ENCODE peak calls at places on chromosomes 12 and 14, in five cellular contexts. H is stomach, C is A549, D is HFF-Myc, G is hepatocyte. A is an unnamed sample.

GRCh38 chr14:65745396-65746190 is 333.1 kb downstream of the FUT8 start:
- DNase-seq in D (no peak), C (no peak), G (no peak), H (no peak), A (no peak)

GRCh38 chr12:85575115-85576096 is 260.8 kb downstream of the RASSF9 start:
- DNase-seq in C (peak), G (peak), D (peak), H (peak), A (no peak)

GRCh38 chr14:95320076-95320895 is 578 bp upstream of the CLMN start:
- DNase-seq in D (no peak), C (no peak), H (no peak), G (no peak), A (no peak)

GRCh38 chr12:10498042-10498441 is 7.6 kb upstream of the EIF2S3B start:
- DNase-seq in G (no peak), H (no peak), C (no peak), D (no peak), A (no peak)

GRCh38 chr14:94354638-94355185 is 31.6 kb upstream of the SERPINA6 start:
- DNase-seq in H (peak), G (no peak), D (no peak), C (no peak), A (no peak)

GRCh38 chr14:49920935-49921334 is 28.1 kb downstream of the ARF6 start:
- DNase-seq in H (no peak), C (no peak), G (no peak), D (no peak), A (no peak)

GRCh38 chr12:48542300-48542928 is 17.0 kb downstream of the OR8S1 start:
- DNase-seq in H (peak), D (peak), C (peak), G (peak), A (no peak)

GRCh38 chr12:19893514-19893913 is 454.2 kb downstream of the AEBP2 start:
- DNase-seq in D (no peak), C (peak), H (no peak), G (peak), A (no peak)

GRCh38 chr14:97380539-97380941 is 583.4 kb downstream of the VRK1 start:
- DNase-seq in G (peak), C (no peak), D (no peak), H (no peak), A (peak)

GRCh38 chr14:34138175-34138574 is 187.3 kb upstream of the EGLN3 start:
- DNase-seq in C (no peak), H (no peak), G (no peak), D (no peak), A (no peak)

GRCh38 chr12:69247253-69248018 is 8.1 kb downstream of the CPSF6 start:
- DNase-seq in G (no peak), H (no peak), C (no peak), D (no peak), A (no peak)

GRCh38 chr14:92135269-92135668 is 13.5 kb downstream of the CPSF2 start:
- DNase-seq in D (no peak), H (no peak), G (peak), C (peak), A (no peak)

GRCh38 chr14:64841772-64842490 is 37.8 kb downstream of the SPTB start:
- DNase-seq in H (no peak), D (no peak), C (no peak), G (no peak), A (no peak)

GRCh38 chr12:78863482-78864427 is 819 bp upstream of the SYT1 start:
- DNase-seq in D (no peak), C (peak), G (peak), H (no peak), A (peak)

GRCh38 chr14:65403231-65403630 is 9.3 kb upstream of the FUT8 start:
- DNase-seq in C (no peak), G (no peak), D (no peak), H (no peak), A (no peak)

GRCh38 chr12:2291182-2291832 is 238.5 kb downstream of the CACNA1C start:
- DNase-seq in D (no peak), H (no peak), G (peak), C (peak), A (no peak)

GRCh38 chr12:19530631-19531020 is 91.3 kb downstream of the AEBP2 start:
- DNase-seq in G (no peak), H (no peak), C (no peak), D (no peak), A (no peak)

GRCh38 chr14:101591121-101591520 is 29.8 kb downstream of the DIO3 start:
- DNase-seq in H (peak), G (no peak), C (no peak), D (no peak), A (peak)

GRCh38 chr12:6370576-6370935 is 4.8 kb downstream of the SCNN1A start:
- DNase-seq in G (no peak), D (no peak), H (no peak), C (no peak), A (no peak)